ENCODE peak calls at places on chromosomes 6 and 20, in six cellular contexts. U, Q, Y, H, Z and E are unnamed samples.

GRCh38 chr6:138987299-138987642 is 782 bp downstream of the REPS1 start:
- DNase-seq in U (no peak), Q (peak; percentile 18), Y (no peak), H (peak; percentile 64), Z (no peak), E (no peak)

GRCh38 chr20:57392130-57392445 is 892 bp downstream of the RBM38 start:
- DNase-seq in U (no peak), Q (no peak), Y (no peak), H (peak; percentile 45), Z (no peak), E (no peak)

GRCh38 chr6:129893513-129894098 is 32.5 kb upstream of the TMEM244 start:
- DNase-seq in U (peak; percentile 70), Q (no peak), Y (no peak), H (no peak), Z (peak; percentile 14), E (peak; percentile 16)

GRCh38 chr20:45037050-45037449 is 63.9 kb downstream of the KCNS1 start:
- DNase-seq in U (peak; percentile 67), Q (no peak), Y (no peak), H (no peak), Z (peak; percentile 37), E (no peak)

GRCh38 chr6:67642582-67642981 is 992.5 kb upstream of the ADGRB3 start:
- DNase-seq in U (no peak), Q (no peak), Y (no peak), H (no peak), Z (no peak), E (no peak)

GRCh38 chr6:112249489-112249888 is 4.9 kb downstream of the LAMA4 start:
- DNase-seq in U (peak; percentile 51), Q (no peak), Y (no peak), H (no peak), Z (peak; percentile 26), E (no peak)

GRCh38 chr20:47868744-47869143 is 83.5 kb upstream of the SULF2 start:
- DNase-seq in U (no peak), Q (no peak), Y (no peak), H (no peak), Z (no peak), E (no peak)

GRCh38 chr6:139262519-139263300 is 29.1 kb downstream of the TXLNB start:
- DNase-seq in U (no peak), Q (peak; percentile 37), Y (no peak), H (no peak), Z (peak; percentile 53), E (peak; percentile 39)

GRCh38 chr6:7535498-7535897 is 6.0 kb upstream of the DSP start:
- DNase-seq in U (no peak), Q (no peak), Y (peak; percentile 43), H (no peak), Z (peak; percentile 18), E (no peak)

GRCh38 chr6:17580518-17581048 is 19.5 kb upstream of the FAM8A1 start:
- DNase-seq in U (peak; percentile 49), Q (no peak), Y (no peak), H (peak; percentile 68), Z (no peak), E (no peak)

GRCh38 chr6:29447670-29448069 is 8.6 kb downstream of the OR10C1 start:
- DNase-seq in U (no peak), Q (no peak), Y (no peak), H (no peak), Z (peak; percentile 59), E (no peak)

GRCh38 chr6:36724514-36725385 is 27.1 kb downstream of the RAB44 start:
- DNase-seq in U (peak; percentile 72), Q (peak; percentile 74), Y (peak; percentile 21), H (peak; percentile 77), Z (peak; percentile 55), E (peak; percentile 18)

GRCh38 chr6:36927691-36928546 is 26.6 kb upstream of the PI16 start:
- DNase-seq in U (no peak), Q (no peak), Y (no peak), H (no peak), Z (no peak), E (no peak)

GRCh38 chr6:63676412-63677114 is 41.0 kb downstream of the PHF3 start:
- DNase-seq in U (no peak), Q (no peak), Y (no peak), H (no peak), Z (no peak), E (no peak)

GRCh38 chr6:156886409-156886808 is 109.2 kb downstream of the ARID1B start:
- DNase-seq in U (no peak), Q (no peak), Y (no peak), H (no peak), Z (peak; percentile 75), E (no peak)

GRCh38 chr6:140462495-140463311 is 1088.3 kb upstream of the CITED2 start:
- DNase-seq in U (peak; percentile 82), Q (no peak), Y (peak; percentile 81), H (no peak), Z (no peak), E (no peak)

GRCh38 chr6:470051-470900 is 78.7 kb downstream of the IRF4 start:
- DNase-seq in U (no peak), Q (no peak), Y (no peak), H (no peak), Z (no peak), E (no peak)

GRCh38 chr6:170291271-170292110 is 613 bp upstream of the DLL1 start:
- DNase-seq in U (no peak), Q (peak; percentile 47), Y (no peak), H (peak; percentile 68), Z (no peak), E (no peak)

GRCh38 chr6:25173951-25174474 is 105.2 kb upstream of the CARMIL1 start:
- DNase-seq in U (peak; percentile 99), Q (no peak), Y (peak; percentile 93), H (no peak), Z (peak; percentile 98), E (no peak)

GRCh38 chr6:110295451-110296145 is 62.6 kb downstream of the METTL24 start:
- DNase-seq in U (no peak), Q (no peak), Y (no peak), H (no peak), Z (no peak), E (no peak)

GRCh38 chr6:156013155-156013554 is 557.5 kb upstream of the NOX3 start:
- DNase-seq in U (no peak), Q (no peak), Y (no peak), H (no peak), Z (no peak), E (no peak)

GRCh38 chr6:159221486-159222170 is 52.4 kb downstream of the FNDC1 start:
- DNase-seq in U (no peak), Q (no peak), Y (no peak), H (no peak), Z (no peak), E (no peak)

GRCh38 chr6:36947570-36948351 is 6.8 kb upstream of the PI16 start:
- DNase-seq in U (no peak), Q (peak; percentile 63), Y (no peak), H (no peak), Z (peak; percentile 76), E (peak; percentile 92)

GRCh38 chr6:24721461-24722215 is 2.7 kb upstream of the C6orf62 start:
- DNase-seq in U (no peak), Q (no peak), Y (no peak), H (no peak), Z (no peak), E (no peak)

GRCh38 chr6:84150680-84151079 is 76.8 kb downstream of the CEP162 start:
- DNase-seq in U (peak; percentile 95), Q (no peak), Y (peak; percentile 80), H (no peak), Z (peak; percentile 84), E (no peak)

GRCh38 chr20:58078741-58079522 is 149.5 kb downstream of the ANKRD60 start:
- DNase-seq in U (peak; percentile 4), Q (no peak), Y (peak; percentile 39), H (no peak), Z (peak; percentile 94), E (no peak)

GRCh38 chr20:29079769-29080690 is 2177.4 kb upstream of the DEFB115 start:
- DNase-seq in U (peak; percentile 64), Q (peak; percentile 66), Y (peak; percentile 14), H (no peak), Z (peak; percentile 96), E (no peak)

GRCh38 chr20:14566505-14566904 is 229.1 kb upstream of the FLRT3 start:
- DNase-seq in U (peak; percentile 19), Q (no peak), Y (no peak), H (no peak), Z (no peak), E (no peak)

GRCh38 chr20:3696200-3696599 is 14.4 kb upstream of the ADAM33 start:
- DNase-seq in U (peak; percentile 25), Q (no peak), Y (no peak), H (no peak), Z (no peak), E (no peak)

GRCh38 chr20:57934007-57934805 is 224.4 kb upstream of the PMEPA1 start:
- DNase-seq in U (no peak), Q (no peak), Y (no peak), H (no peak), Z (peak; percentile 39), E (no peak)

GRCh38 chr20:10119336-10119735 is 84.5 kb downstream of the ANKEF1 start:
- DNase-seq in U (no peak), Q (no peak), Y (no peak), H (no peak), Z (no peak), E (no peak)

GRCh38 chr20:56278205-56278604 is 29.7 kb downstream of the MC3R start:
- DNase-seq in U (no peak), Q (no peak), Y (no peak), H (no peak), Z (no peak), E (no peak)

GRCh38 chr6:56335733-56336132 is 88.4 kb upstream of the COL21A1 start:
- DNase-seq in U (peak; percentile 93), Q (no peak), Y (peak; percentile 53), H (no peak), Z (peak; percentile 88), E (no peak)

GRCh38 chr6:29926795-29927427 is 15.4 kb upstream of the HLA-A start:
- DNase-seq in U (peak; percentile 81), Q (peak; percentile 84), Y (no peak), H (peak; percentile 91), Z (no peak), E (no peak)

GRCh38 chr20:47501117-47501482 is 587 bp upstream of the NCOA3 start:
- DNase-seq in U (peak; percentile 42), Q (no peak), Y (no peak), H (no peak), Z (peak; percentile 2), E (no peak)